ENCODE peak calls at places on chromosome 7, in five cellular contexts. W is tibial nerve, N is endothelial cell, J is germinal center, T is head of caudate nucleus. Y is an unnamed sample.

GRCh38 chr7:106057962-106058901 is 53.9 kb downstream of the SYPL1 start:
- DNase-seq in W (no peak), N (no peak), J (peak; percentile 87), T (peak; percentile 94), Y (no peak)

GRCh38 chr7:114901771-114902170 is 20.1 kb upstream of the MDFIC start:
- DNase-seq in W (no peak), N (no peak), J (no peak), T (no peak), Y (no peak)

GRCh38 chr7:44466300-44467216 is 23.9 kb downstream of the NUDCD3 start:
- DNase-seq in W (no peak), N (no peak), J (no peak), T (no peak), Y (no peak)

GRCh38 chr7:74272305-74273038 is 16.7 kb upstream of the CLIP2 start:
- DNase-seq in W (peak; percentile 26), N (peak; percentile 75), J (peak; percentile 68), T (peak; percentile 53), Y (no peak)

GRCh38 chr7:13016036-13016581 is 328.7 kb downstream of the ARL4A start:
- DNase-seq in W (no peak), N (no peak), J (no peak), T (no peak), Y (no peak)

GRCh38 chr7:129774359-129774758 is 162.8 kb downstream of the NRF1 start:
- DNase-seq in W (no peak), N (no peak), J (no peak), T (no peak), Y (no peak)

GRCh38 chr7:130289478-130289877 is 3.5 kb upstream of the CPA4 start:
- DNase-seq in W (no peak), N (no peak), J (no peak), T (no peak), Y (no peak)

GRCh38 chr7:65820287-65820950 is 52.5 kb upstream of the VKORC1L1 start:
- DNase-seq in W (no peak), N (peak; percentile 41), J (no peak), T (no peak), Y (no peak)

GRCh38 chr7:67343566-67343965 is 346.9 kb downstream of the TYW1 start:
- DNase-seq in W (no peak), N (no peak), J (no peak), T (no peak), Y (no peak)

GRCh38 chr7:46414946-46415345 is 493.9 kb upstream of the IGFBP3 start:
- DNase-seq in W (no peak), N (no peak), J (no peak), T (no peak), Y (no peak)

GRCh38 chr7:24820730-24821044 is 63.4 kb upstream of the GSDME start:
- DNase-seq in W (no peak), N (no peak), J (no peak), T (no peak), Y (no peak)

GRCh38 chr7:137804819-137805218 is 42.0 kb downstream of the DGKI start:
- DNase-seq in W (no peak), N (no peak), J (no peak), T (no peak), Y (no peak)

GRCh38 chr7:2632717-2633537 is 1.1 kb downstream of the TTYH3 start:
- DNase-seq in W (peak; percentile 37), N (peak; percentile 46), J (peak; percentile 48), T (peak; percentile 53), Y (no peak)

GRCh38 chr7:111756687-111757178 is 194.4 kb upstream of the IMMP2L start:
- DNase-seq in W (peak; percentile 36), N (no peak), J (no peak), T (peak; percentile 86), Y (peak; percentile 38)

GRCh38 chr7:46848944-46849343 is 733.0 kb downstream of the TNS3 start:
- DNase-seq in W (no peak), N (no peak), J (no peak), T (no peak), Y (no peak)

GRCh38 chr7:108000875-108001758 is 1.8 kb downstream of the LAMB1 start:
- DNase-seq in W (no peak), N (peak; percentile 83), J (no peak), T (no peak), Y (peak; percentile 61)

GRCh38 chr7:14888904-14889482 is 13.6 kb downstream of the DGKB start:
- DNase-seq in W (no peak), N (no peak), J (no peak), T (no peak), Y (no peak)

GRCh38 chr7:6162331-6162620 is 110.1 kb downstream of the CYTH3 start:
- DNase-seq in W (no peak), N (no peak), J (no peak), T (no peak), Y (no peak)

GRCh38 chr7:44735403-44736165 is 13.1 kb upstream of the ZMIZ2 start:
- DNase-seq in W (no peak), N (no peak), J (no peak), T (no peak), Y (no peak)

GRCh38 chr7:90216080-90216674 is 4.6 kb downstream of the STEAP2 start:
- DNase-seq in W (no peak), N (no peak), J (no peak), T (no peak), Y (no peak)

GRCh38 chr7:86647340-86648094 is 3.8 kb downstream of the GRM3 start:
- DNase-seq in W (no peak), N (no peak), J (no peak), T (peak; percentile 52), Y (no peak)

GRCh38 chr7:19116121-19117080 is 1.0 kb downstream of the TWIST1 start:
- DNase-seq in W (no peak), N (peak; percentile 35), J (peak; percentile 11), T (no peak), Y (no peak)

GRCh38 chr7:74665296-74665938 is 7.9 kb downstream of the GTF2I start:
- DNase-seq in W (no peak), N (no peak), J (peak; percentile 13), T (no peak), Y (no peak)

GRCh38 chr7:99386584-99387238 is 12.2 kb downstream of the ARPC1B start:
- DNase-seq in W (no peak), N (no peak), J (no peak), T (no peak), Y (no peak)

GRCh38 chr7:142629588-142630260 is 119.5 kb upstream of the PRSS1 start:
- DNase-seq in W (no peak), N (no peak), J (no peak), T (no peak), Y (no peak)

GRCh38 chr7:40826419-40827216 is 691.8 kb downstream of the SUGCT start:
- DNase-seq in W (no peak), N (no peak), J (no peak), T (no peak), Y (no peak)

GRCh38 chr7:83347836-83348482 is 185.3 kb upstream of the PCLO start:
- DNase-seq in W (no peak), N (no peak), J (no peak), T (peak; percentile 19), Y (no peak)

GRCh38 chr7:85054306-85054705 is 132.6 kb downstream of the SEMA3D start:
- DNase-seq in W (no peak), N (no peak), J (no peak), T (no peak), Y (no peak)

GRCh38 chr7:13262929-13263530 is 575.6 kb downstream of the ARL4A start:
- DNase-seq in W (no peak), N (no peak), J (no peak), T (no peak), Y (peak; percentile 21)

GRCh38 chr7:143877076-143877475 is 24.9 kb downstream of the TCAF1 start:
- DNase-seq in W (no peak), N (no peak), J (no peak), T (no peak), Y (no peak)

GRCh38 chr7:28588606-28589005 is 176.3 kb downstream of the CREB5 start:
- DNase-seq in W (no peak), N (no peak), J (no peak), T (no peak), Y (peak; percentile 10)

Y was measured in cerebellum.